ENCODE peak calls at places on chromosomes 5 and 9, in eight cellular contexts. W is AG10803; C is naive thymus-derived CD4-positive, alpha-beta T cell; A is upper lobe of right lung; T is posterior cingulate gyrus; I is hypothalamus; Z is stimulated activated CD4-positive, alpha-beta T cell treated with anti-CD3 and anti-CD28 coated beads, TNF-alpha, amount 100 ng/mL, for 4 hours; O is foreskin fibroblast. N is an unnamed sample.

GRCh38 chr9:124840300-124840833 is 12.9 kb upstream of the WDR38 start:
- DNase-seq in W (no peak), C (no peak), A (no peak), T (no peak), I (no peak), Z (no peak), O (no peak), N (no peak)

GRCh38 chr5:149221731-149222342 is 49.8 kb upstream of the AFAP1L1 start:
- DNase-seq in W (no peak), C (no peak), A (no peak), T (no peak), I (no peak), Z (no peak), O (no peak), N (no peak)

GRCh38 chr5:9724707-9725106 is 94.6 kb upstream of the TAS2R1 start:
- DNase-seq in W (no peak), C (no peak), A (no peak), T (no peak), I (no peak), Z (no peak), O (no peak), N (no peak)

GRCh38 chr5:42547146-42547545 is 123.9 kb downstream of the GHR start:
- DNase-seq in W (peak), C (no peak), A (no peak), T (no peak), I (no peak), Z (no peak), O (peak), N (peak)

GRCh38 chr5:81016116-81016515 is 56.0 kb downstream of the RASGRF2 start:
- DNase-seq in W (no peak), C (no peak), A (no peak), T (no peak), I (no peak), Z (no peak), O (no peak), N (no peak)

GRCh38 chr5:148343049-148343413 is 7.7 kb downstream of the SPINK9 start:
- DNase-seq in W (no peak), C (no peak), A (no peak), T (no peak), I (no peak), Z (no peak), O (no peak), N (no peak)

GRCh38 chr5:55544341-55544740 is 9.6 kb upstream of the PLPP1 start:
- DNase-seq in W (peak), C (no peak), A (no peak), T (no peak), I (no peak), Z (no peak), O (no peak), N (peak)

GRCh38 chr5:137315534-137316345 is 183.4 kb downstream of the SPOCK1 start:
- DNase-seq in W (no peak), C (no peak), A (no peak), T (no peak), I (no peak), Z (no peak), O (no peak), N (no peak)

GRCh38 chr9:136244116-136244775 is 1.4 kb downstream of the QSOX2 start:
- DNase-seq in W (no peak), C (no peak), A (no peak), T (no peak), I (no peak), Z (peak), O (no peak), N (no peak)

GRCh38 chr5:90888511-90889324 is 330.1 kb downstream of the ADGRV1 start:
- DNase-seq in W (no peak), C (no peak), A (no peak), T (no peak), I (no peak), Z (no peak), O (no peak), N (no peak)

GRCh38 chr9:93827545-93828330 is 127.4 kb downstream of the BARX1 start:
- DNase-seq in W (peak), C (peak), A (peak), T (no peak), I (peak), Z (no peak), O (peak), N (peak)

GRCh38 chr5:29079771-29080170 is 2041.4 kb upstream of the CDH9 start:
- DNase-seq in W (no peak), C (no peak), A (no peak), T (no peak), I (no peak), Z (no peak), O (no peak), N (no peak)

GRCh38 chr9:126956929-126957686 is 42.5 kb downstream of the RALGPS1 start:
- DNase-seq in W (peak), C (no peak), A (no peak), T (no peak), I (no peak), Z (no peak), O (no peak), N (peak)

GRCh38 chr9:23824241-23825142 is 1.5 kb downstream of the ELAVL2 start:
- DNase-seq in W (peak), C (no peak), A (peak), T (no peak), I (no peak), Z (no peak), O (no peak), N (peak)

GRCh38 chr5:152072076-152072475 is 147.4 kb upstream of the GLRA1 start:
- DNase-seq in W (no peak), C (no peak), A (no peak), T (no peak), I (no peak), Z (no peak), O (no peak), N (no peak)

GRCh38 chr5:6476313-6476661 is 27.6 kb downstream of the UBE2QL1 start:
- DNase-seq in W (no peak), C (no peak), A (no peak), T (no peak), I (no peak), Z (no peak), O (no peak), N (no peak)

GRCh38 chr5:113722979-113723378 is 209.5 kb downstream of the YTHDC2 start:
- DNase-seq in W (no peak), C (no peak), A (no peak), T (no peak), I (no peak), Z (no peak), O (no peak), N (no peak)

GRCh38 chr5:157390179-157390923 is 69.7 kb upstream of the NIPAL4 start:
- DNase-seq in W (peak), C (no peak), A (peak), T (no peak), I (no peak), Z (no peak), O (peak), N (peak)

GRCh38 chr9:113166039-113166438 is 15.2 kb downstream of the SLC31A2 start:
- DNase-seq in W (no peak), C (no peak), A (no peak), T (no peak), I (no peak), Z (no peak), O (no peak), N (no peak)

GRCh38 chr5:96913233-96913632 is 22.6 kb upstream of the LNPEP start:
- DNase-seq in W (no peak), C (no peak), A (no peak), T (no peak), I (no peak), Z (no peak), O (no peak), N (no peak)

GRCh38 chr9:33750307-33750838 is 45.0 kb upstream of the PRSS3 start:
- DNase-seq in W (peak), C (no peak), A (no peak), T (no peak), I (no peak), Z (no peak), O (no peak), N (peak)

GRCh38 chr5:172855597-172856292 is 21.7 kb downstream of the ERGIC1 start:
- DNase-seq in W (peak), C (no peak), A (peak), T (no peak), I (no peak), Z (no peak), O (no peak), N (peak)

GRCh38 chr5:73234156-73234555 is 61.2 kb downstream of the TMEM174 start:
- DNase-seq in W (no peak), C (no peak), A (no peak), T (no peak), I (no peak), Z (no peak), O (no peak), N (no peak)

GRCh38 chr5:127203818-127204217 is 86.8 kb upstream of the MEGF10 start:
- DNase-seq in W (peak), C (no peak), A (no peak), T (no peak), I (no peak), Z (no peak), O (peak), N (peak)

GRCh38 chr9:127224178-127224882 is 40.2 kb upstream of the GARNL3 start:
- DNase-seq in W (peak), C (peak), A (peak), T (peak), I (peak), Z (peak), O (peak), N (peak)

GRCh38 chr9:37290881-37291485 is 131.5 kb upstream of the GRHPR start:
- DNase-seq in W (peak), C (no peak), A (no peak), T (no peak), I (no peak), Z (no peak), O (peak), N (peak)

GRCh38 chr5:55634204-55634785 is 77.8 kb downstream of the SLC38A9 start:
- DNase-seq in W (peak), C (no peak), A (no peak), T (no peak), I (no peak), Z (no peak), O (no peak), N (peak)

GRCh38 chr5:5005351-5005750 is 134.8 kb upstream of the ADAMTS16 start:
- DNase-seq in W (no peak), C (no peak), A (no peak), T (no peak), I (no peak), Z (no peak), O (no peak), N (no peak)